ENCODE peak calls at places on chromosome 22, in six cellular contexts. H is heart right ventricle; W is CD8-positive, alpha-beta T cell; L is CD4-positive, CD25-positive, alpha-beta regulatory T cell; F is IMR-90; N is CD8-positive, alpha-beta memory T cell. V is an unnamed sample.

GRCh38 chr22:44067033-44067432 is 42.9 kb downstream of the PARVB start:
- DNase-seq in H (no peak), W (no peak), L (no peak), F (no peak), N (no peak), V (no peak)

GRCh38 chr22:20741008-20741633 is 32.8 kb upstream of the SERPIND1 start:
- DNase-seq in H (no peak), W (no peak), L (no peak), F (no peak), N (no peak), V (no peak)

GRCh38 chr22:48084749-48085090 is 1322.3 kb downstream of the TBC1D22A start:
- DNase-seq in H (no peak), W (no peak), L (no peak), F (no peak), N (no peak), V (no peak)

GRCh38 chr22:44211946-44212930 is 31.5 kb downstream of the PARVG start:
- DNase-seq in H (no peak), W (no peak), L (no peak), F (peak; percentile 11), N (no peak), V (no peak)

GRCh38 chr22:22974156-22974555 is 86.5 kb downstream of the IGLL5 start:
- DNase-seq in H (no peak), W (no peak), L (no peak), F (no peak), N (no peak), V (no peak)

GRCh38 chr22:47090591-47091240 is 328.3 kb downstream of the TBC1D22A start:
- DNase-seq in H (no peak), W (peak; percentile 8), L (peak; percentile 66), F (peak; percentile 60), N (no peak), V (no peak)

GRCh38 chr22:40024201-40025061 is 29.7 kb downstream of the FAM83F start:
- DNase-seq in H (peak; percentile 68), W (peak; percentile 20), L (peak; percentile 29), F (peak; percentile 51), N (peak; percentile 43), V (peak; percentile 86)

GRCh38 chr22:43293661-43294392 is 49.3 kb downstream of the SCUBE1 start:
- DNase-seq in H (peak; percentile 45), W (no peak), L (no peak), F (peak; percentile 60), N (no peak), V (no peak)

GRCh38 chr22:17176715-17177114 is 17.6 kb upstream of the HDHD5 start:
- DNase-seq in H (no peak), W (no peak), L (no peak), F (no peak), N (no peak), V (no peak)

GRCh38 chr22:47472636-47473035 is 710.2 kb downstream of the TBC1D22A start:
- DNase-seq in H (no peak), W (no peak), L (no peak), F (no peak), N (no peak), V (no peak)

GRCh38 chr22:34502821-34503220 is 563.1 kb upstream of the ISX start:
- DNase-seq in H (no peak), W (no peak), L (no peak), F (no peak), N (no peak), V (no peak)

GRCh38 chr22:17501679-17502285 is 61.5 kb upstream of the SLC25A18 start:
- DNase-seq in H (no peak), W (no peak), L (peak; percentile 19), F (peak; percentile 66), N (no peak), V (peak; percentile 74)

GRCh38 chr22:43213066-43213465 is 26.1 kb upstream of the TTLL12 start:
- DNase-seq in H (no peak), W (no peak), L (no peak), F (no peak), N (no peak), V (peak; percentile 60)

GRCh38 chr22:40535189-40535512 is 101.4 kb downstream of the MRTFA start:
- DNase-seq in H (no peak), W (no peak), L (no peak), F (no peak), N (no peak), V (no peak)

GRCh38 chr22:20577549-20577975 is 70.2 kb downstream of the MED15 start:
- DNase-seq in H (no peak), W (no peak), L (no peak), F (no peak), N (no peak), V (no peak)

GRCh38 chr22:20986365-20986764 is 4.3 kb downstream of the LZTR1 start:
- DNase-seq in H (no peak), W (no peak), L (no peak), F (no peak), N (no peak), V (no peak)

GRCh38 chr22:38872831-38873248 is 824 bp upstream of the CBX6 start:
- DNase-seq in H (peak; percentile 75), W (no peak), L (no peak), F (peak; percentile 32), N (no peak), V (peak; percentile 72)

GRCh38 chr22:27626675-27627443 is 174.7 kb downstream of the MN1 start:
- DNase-seq in H (no peak), W (no peak), L (no peak), F (no peak), N (no peak), V (no peak)

GRCh38 chr22:41925783-41926460 is 684 bp downstream of the TNFRSF13C start:
- DNase-seq in H (peak; percentile 75), W (peak; percentile 61), L (peak; percentile 72), F (peak; percentile 34), N (peak; percentile 75), V (peak; percentile 85)

GRCh38 chr22:42957958-42958357 is 57.0 kb downstream of the PACSIN2 start:
- DNase-seq in H (no peak), W (no peak), L (no peak), F (no peak), N (no peak), V (no peak)

GRCh38 chr22:30044369-30044768 is 35.9 kb upstream of the HORMAD2 start:
- DNase-seq in H (no peak), W (no peak), L (no peak), F (peak; percentile 93), N (no peak), V (peak; percentile 35)

DNA sequence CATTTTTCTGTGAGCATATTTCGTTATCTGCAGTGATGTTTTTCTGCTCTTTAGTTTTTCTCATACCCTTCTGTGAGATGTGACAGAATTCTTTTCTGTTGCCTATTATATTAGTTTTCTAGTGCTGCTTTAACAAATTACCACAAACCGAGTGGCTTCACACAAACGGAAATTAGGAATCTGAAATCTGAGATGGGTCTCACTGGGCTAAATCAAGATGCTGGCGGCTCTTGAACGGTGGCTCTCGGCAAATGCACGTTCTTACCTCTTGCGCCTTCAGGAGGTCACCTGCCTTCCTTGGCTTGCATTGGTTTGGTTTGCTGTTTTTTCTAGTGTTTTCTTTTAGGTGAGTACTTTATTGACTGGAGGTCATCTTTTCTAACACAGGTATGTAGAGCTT is 13.0 kb downstream of the ZBED4 start:
- DNase-seq in H (no peak), W (no peak), L (no peak), F (no peak), N (no peak), V (no peak)
- H3K4me1 ChIP-seq in H (peaks cover 6% of the 10 kb centered on the region), W (peaks cover 34% of the 10 kb centered on the region), L (peaks cover 32% of the 10 kb centered on the region), F (no peaks in the 10 kb centered on the region), N (peaks cover 45% of the 10 kb centered on the region), V (no peaks in the 10 kb centered on the region)

GRCh38 chr22:24432059-24432853 is 4.9 kb downstream of the ADORA2A start:
- DNase-seq in H (peak; percentile 84), W (no peak), L (no peak), F (peak; percentile 16), N (no peak), V (no peak)
- H3K4me1 ChIP-seq in H (peaks cover 68% of the 10 kb centered on the region), W (peaks cover 88% of the 10 kb centered on the region), L (peaks cover 99% of the 10 kb centered on the region), F (peaks cover 12% of the 10 kb centered on the region), N (peaks cover 89% of the 10 kb centered on the region), V (no peaks in the 10 kb centered on the region)

GRCh38 chr22:50199836-50200332 is 927 bp upstream of the SELENOO start:
- DNase-seq in H (no peak), W (no peak), L (no peak), F (no peak), N (no peak), V (peak; percentile 56)

GRCh38 chr22:50201191-50202129 is 649 bp downstream of the SELENOO start:
- DNase-seq in H (no peak), W (no peak), L (no peak), F (no peak), N (no peak), V (no peak)

GRCh38 chr22:50200333-50201190 is at the start of gene SELENOO:
- DNase-seq in H (peak; percentile 95), W (peak; percentile 86), L (peak; percentile 88), F (peak; percentile 77), N (peak; percentile 87), V (peak; percentile 76)

GRCh38 chr22:50203288-50203687 is 2.5 kb downstream of the SELENOO start:
- DNase-seq in H (no peak), W (no peak), L (no peak), F (no peak), N (no peak), V (no peak)

DNA sequence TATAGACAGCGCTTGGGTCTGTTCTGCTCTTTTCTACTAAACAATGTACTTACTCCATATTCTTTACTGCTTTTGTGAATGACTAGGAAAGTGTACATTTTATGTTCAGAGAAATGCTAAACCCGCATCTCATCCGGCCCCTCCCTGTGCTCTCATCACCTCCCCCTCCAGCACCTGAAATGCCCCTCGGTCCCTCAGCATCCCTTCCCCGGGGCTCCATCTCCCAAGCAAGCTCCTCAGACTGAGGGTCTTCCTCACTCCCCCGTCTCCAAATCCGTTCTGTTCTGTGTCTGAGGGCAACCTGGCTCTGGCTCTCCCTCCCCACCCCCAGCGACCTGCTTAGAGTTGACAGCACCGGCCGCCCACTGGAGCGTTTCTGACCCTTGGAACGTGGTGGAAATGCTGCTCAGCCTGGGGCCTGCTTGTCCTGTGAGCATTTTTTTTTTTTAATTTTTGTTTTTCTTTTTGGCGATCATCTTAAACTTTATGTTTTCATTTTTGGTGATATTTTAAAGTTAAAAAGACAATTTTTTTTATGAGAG is 1.4 kb downstream of the SELENOO start:
- DNase-seq in H (no peak), W (no peak), L (no peak), F (no peak), N (no peak), V (no peak)
- H3K4me1 ChIP-seq in H (peaks cover 44% of the 10 kb centered on the region), W (peaks cover 17% of the 10 kb centered on the region), L (peaks cover 24% of the 10 kb centered on the region), F (peaks cover 4% of the 10 kb centered on the region), N (peaks cover 23% of the 10 kb centered on the region), V (peaks cover 5% of the 10 kb centered on the region)

GRCh38 chr22:45552017-45552411 is 49.3 kb downstream of the FBLN1 start:
- DNase-seq in H (no peak), W (no peak), L (no peak), F (no peak), N (no peak), V (no peak)

GRCh38 chr22:45551310-45552016 is 48.8 kb downstream of the FBLN1 start:
- DNase-seq in H (peak; percentile 49), W (no peak), L (no peak), F (no peak), N (peak; percentile 6), V (no peak)

GRCh38 chr22:45553333-45554039 is 50.8 kb downstream of the FBLN1 start:
- DNase-seq in H (peak; percentile 84), W (no peak), L (no peak), F (peak; percentile 93), N (peak; percentile 24), V (peak; percentile 89)

GRCh38 chr22:45554040-45554406 is 51.3 kb downstream of the FBLN1 start:
- DNase-seq in H (no peak), W (no peak), L (no peak), F (no peak), N (no peak), V (no peak)

GRCh38 chr22:45552580-45553332 is 50.1 kb downstream of the FBLN1 start:
- DNase-seq in H (peak; percentile 69), W (no peak), L (no peak), F (peak; percentile 96), N (no peak), V (no peak)
- H3K4me1 ChIP-seq in H (peaks cover 22% of the 10 kb centered on the region), W (no peaks in the 10 kb centered on the region), L (no peaks in the 10 kb centered on the region), F (peaks cover 44% of the 10 kb centered on the region), N (no peaks in the 10 kb centered on the region), V (no peaks in the 10 kb centered on the region)